ENCODE peak calls at places on chromosome 11, in six cellular contexts. One of them, this sample, is unnamed.

GRCh38 chr11:97445561-97445960 is 1055.7 kb downstream of the JRKL start:
- DNase-seq in Karpas-422: no peak
- DNase-seq in mucosa of descending colon: no peak
- DNase-seq in AG04450: no peak
- DNase-seq in NCI-H2081 treated with DMSO at 0.1 percent for 48 hours: no peak
- DNase-seq in keratinocyte: no peak
- DNase-seq in this sample: no peak

GRCh38 chr11:128455766-128456165 is 131.6 kb downstream of the ETS1 start:
- DNase-seq in mucosa of descending colon: no peak
- DNase-seq in Karpas-422: no peak
- DNase-seq in keratinocyte: no peak
- DNase-seq in AG04450: no peak
- DNase-seq in NCI-H2081 treated with DMSO at 0.1 percent for 48 hours: no peak
- DNase-seq in this sample: no peak

GRCh38 chr11:36292311-36292722 is 3.1 kb upstream of the COMMD9 start:
- DNase-seq in keratinocyte: no peak
- DNase-seq in NCI-H2081 treated with DMSO at 0.1 percent for 48 hours: no peak
- DNase-seq in Karpas-422: peak
- DNase-seq in mucosa of descending colon: no peak
- DNase-seq in AG04450: no peak
- DNase-seq in this sample: peak

GRCh38 chr11:69787906-69788305 is 12.8 kb upstream of the FGF4 start:
- DNase-seq in keratinocyte: no peak
- DNase-seq in mucosa of descending colon: no peak
- DNase-seq in NCI-H2081 treated with DMSO at 0.1 percent for 48 hours: no peak
- DNase-seq in Karpas-422: no peak
- DNase-seq in AG04450: no peak
- DNase-seq in this sample: no peak

GRCh38 chr11:66603072-66603471 is 10.1 kb downstream of the CCS start:
- DNase-seq in Karpas-422: no peak
- DNase-seq in keratinocyte: no peak
- DNase-seq in AG04450: no peak
- DNase-seq in mucosa of descending colon: no peak
- DNase-seq in NCI-H2081 treated with DMSO at 0.1 percent for 48 hours: no peak
- DNase-seq in this sample: no peak

GRCh38 chr11:96551136-96551535 is 161.3 kb downstream of the JRKL start:
- DNase-seq in AG04450: no peak
- DNase-seq in mucosa of descending colon: no peak
- DNase-seq in NCI-H2081 treated with DMSO at 0.1 percent for 48 hours: no peak
- DNase-seq in Karpas-422: no peak
- DNase-seq in keratinocyte: no peak
- DNase-seq in this sample: no peak

GRCh38 chr11:31120428-31120827 is 249.1 kb downstream of the DCDC1 start:
- DNase-seq in Karpas-422: no peak
- DNase-seq in keratinocyte: no peak
- DNase-seq in mucosa of descending colon: no peak
- DNase-seq in NCI-H2081 treated with DMSO at 0.1 percent for 48 hours: no peak
- DNase-seq in AG04450: no peak
- DNase-seq in this sample: no peak

GRCh38 chr11:69280451-69280850 is 13.5 kb upstream of the MYEOV start:
- DNase-seq in AG04450: no peak
- DNase-seq in keratinocyte: peak
- DNase-seq in Karpas-422: no peak
- DNase-seq in mucosa of descending colon: no peak
- DNase-seq in NCI-H2081 treated with DMSO at 0.1 percent for 48 hours: no peak
- DNase-seq in this sample: peak

GRCh38 chr11:130141561-130142341 is 17.8 kb upstream of the ST14 start:
- DNase-seq in NCI-H2081 treated with DMSO at 0.1 percent for 48 hours: no peak
- DNase-seq in keratinocyte: no peak
- DNase-seq in mucosa of descending colon: no peak
- DNase-seq in AG04450: no peak
- DNase-seq in Karpas-422: no peak
- DNase-seq in this sample: no peak

GRCh38 chr11:128437137-128437536 is 150.2 kb downstream of the ETS1 start:
- DNase-seq in keratinocyte: no peak
- DNase-seq in AG04450: no peak
- DNase-seq in mucosa of descending colon: no peak
- DNase-seq in Karpas-422: no peak
- DNase-seq in NCI-H2081 treated with DMSO at 0.1 percent for 48 hours: no peak
- DNase-seq in this sample: no peak

GRCh38 chr11:7418061-7418460 is 67.2 kb upstream of the OLFML1 start:
- DNase-seq in AG04450: no peak
- DNase-seq in keratinocyte: no peak
- DNase-seq in NCI-H2081 treated with DMSO at 0.1 percent for 48 hours: no peak
- DNase-seq in Karpas-422: no peak
- DNase-seq in mucosa of descending colon: no peak
- DNase-seq in this sample: no peak

GRCh38 chr11:68838572-68838964 is 3.1 kb downstream of the CPT1A start:
- DNase-seq in mucosa of descending colon: no peak
- DNase-seq in Karpas-422: no peak
- DNase-seq in AG04450: no peak
- DNase-seq in NCI-H2081 treated with DMSO at 0.1 percent for 48 hours: no peak
- DNase-seq in keratinocyte: no peak
- DNase-seq in this sample: peak

GRCh38 chr11:114366331-114367243 is 33.7 kb downstream of the C11orf71 start:
- DNase-seq in NCI-H2081 treated with DMSO at 0.1 percent for 48 hours: no peak
- DNase-seq in AG04450: peak
- DNase-seq in keratinocyte: no peak
- DNase-seq in Karpas-422: no peak
- DNase-seq in mucosa of descending colon: no peak
- DNase-seq in this sample: no peak

GRCh38 chr11:29432719-29433325 is 584.0 kb downstream of the KCNA4 start:
- DNase-seq in Karpas-422: peak
- DNase-seq in AG04450: no peak
- DNase-seq in mucosa of descending colon: no peak
- DNase-seq in keratinocyte: no peak
- DNase-seq in NCI-H2081 treated with DMSO at 0.1 percent for 48 hours: peak
- DNase-seq in this sample: peak

GRCh38 chr11:83881428-83881827 is 595.3 kb upstream of the CCDC90B start:
- DNase-seq in mucosa of descending colon: no peak
- DNase-seq in Karpas-422: peak
- DNase-seq in NCI-H2081 treated with DMSO at 0.1 percent for 48 hours: no peak
- DNase-seq in AG04450: no peak
- DNase-seq in keratinocyte: no peak
- DNase-seq in this sample: no peak

GRCh38 chr11:83219095-83219494 is 25.6 kb downstream of the ANKRD42 start:
- DNase-seq in keratinocyte: no peak
- DNase-seq in Karpas-422: peak
- DNase-seq in NCI-H2081 treated with DMSO at 0.1 percent for 48 hours: no peak
- DNase-seq in AG04450: no peak
- DNase-seq in mucosa of descending colon: no peak
- DNase-seq in this sample: no peak

GRCh38 chr11:133968300-133968699 is 11.5 kb upstream of the IGSF9B start:
- DNase-seq in Karpas-422: peak
- DNase-seq in AG04450: no peak
- DNase-seq in mucosa of descending colon: no peak
- DNase-seq in NCI-H2081 treated with DMSO at 0.1 percent for 48 hours: no peak
- DNase-seq in keratinocyte: no peak
- DNase-seq in this sample: no peak

GRCh38 chr11:35304393-35304790 is 115.0 kb downstream of the SLC1A2 start:
- DNase-seq in mucosa of descending colon: no peak
- DNase-seq in AG04450: no peak
- DNase-seq in NCI-H2081 treated with DMSO at 0.1 percent for 48 hours: no peak
- DNase-seq in keratinocyte: no peak
- DNase-seq in Karpas-422: no peak
- DNase-seq in this sample: no peak

GRCh38 chr11:27012254-27012921 is 18.5 kb downstream of the FIBIN start:
- DNase-seq in NCI-H2081 treated with DMSO at 0.1 percent for 48 hours: no peak
- DNase-seq in keratinocyte: no peak
- DNase-seq in Karpas-422: no peak
- DNase-seq in AG04450: peak
- DNase-seq in mucosa of descending colon: peak
- DNase-seq in this sample: no peak

GRCh38 chr11:62444835-62445234 is 26.0 kb downstream of the SCGB1A1 start:
- DNase-seq in AG04450: no peak
- DNase-seq in keratinocyte: no peak
- DNase-seq in mucosa of descending colon: peak
- DNase-seq in Karpas-422: no peak
- DNase-seq in NCI-H2081 treated with DMSO at 0.1 percent for 48 hours: no peak
- DNase-seq in this sample: peak

GRCh38 chr11:4697583-4697982 is at the start of gene OR51E2:
- DNase-seq in AG04450: peak
- DNase-seq in Karpas-422: no peak
- DNase-seq in mucosa of descending colon: no peak
- DNase-seq in NCI-H2081 treated with DMSO at 0.1 percent for 48 hours: peak
- DNase-seq in keratinocyte: no peak
- DNase-seq in this sample: no peak

GRCh38 chr11:12817681-12818332 is 143.6 kb downstream of the TEAD1 start:
- DNase-seq in keratinocyte: no peak
- DNase-seq in Karpas-422: no peak
- DNase-seq in NCI-H2081 treated with DMSO at 0.1 percent for 48 hours: no peak
- DNase-seq in AG04450: no peak
- DNase-seq in mucosa of descending colon: no peak
- DNase-seq in this sample: no peak

GRCh38 chr11:27972432-27973170 is 135.4 kb downstream of the KIF18A start:
- DNase-seq in mucosa of descending colon: no peak
- DNase-seq in AG04450: no peak
- DNase-seq in NCI-H2081 treated with DMSO at 0.1 percent for 48 hours: no peak
- DNase-seq in Karpas-422: no peak
- DNase-seq in keratinocyte: no peak
- DNase-seq in this sample: no peak

GRCh38 chr11:62574363-62575057 is 819 bp upstream of the EEF1G start:
- DNase-seq in NCI-H2081 treated with DMSO at 0.1 percent for 48 hours: no peak
- DNase-seq in Karpas-422: peak
- DNase-seq in mucosa of descending colon: peak
- DNase-seq in keratinocyte: no peak
- DNase-seq in AG04450: no peak
- DNase-seq in this sample: no peak

GRCh38 chr11:130522284-130522961 is 74.0 kb downstream of the ADAMTS15 start:
- DNase-seq in Karpas-422: no peak
- DNase-seq in AG04450: peak
- DNase-seq in mucosa of descending colon: peak
- DNase-seq in keratinocyte: peak
- DNase-seq in NCI-H2081 treated with DMSO at 0.1 percent for 48 hours: no peak
- DNase-seq in this sample: peak

This sample was measured in small intestine.